ENCODE peak calls at places on chromosomes 1 and 21, in ten cellular contexts. One of them, this sample, is unnamed.

GRCh38 chr1:202023033-202023433 is 12.6 kb downstream of the ELF3 start:
- DNase-seq in esophagus squamous epithelium: no peak
- DNase-seq in effector memory CD8-positive, alpha-beta T cell: no peak
- DNase-seq in HTR-8/SVneo: no peak
- DNase-seq in hippocampal formation: no peak
- DNase-seq in erythroblast: no peak
- DNase-seq in iris pigment epithelial cell: no peak
- DNase-seq in Daoy: peak
- DNase-seq in stimulated activated CD8-positive, alpha-beta memory T cell treated with anti-CD3 and anti-CD28 coated beads, Interleukin-2, amount 100 ng/mL, for 48 hours: no peak
- DNase-seq in naive thymus-derived CD4-positive, alpha-beta T cell: no peak
- DNase-seq in this sample: no peak

GRCh38 chr1:55288245-55288644 is 73.1 kb upstream of the USP24 start:
- DNase-seq in esophagus squamous epithelium: no peak
- DNase-seq in effector memory CD8-positive, alpha-beta T cell: no peak
- DNase-seq in Daoy: peak
- DNase-seq in HTR-8/SVneo: no peak
- DNase-seq in iris pigment epithelial cell: no peak
- DNase-seq in erythroblast: no peak
- DNase-seq in stimulated activated CD8-positive, alpha-beta memory T cell treated with anti-CD3 and anti-CD28 coated beads, Interleukin-2, amount 100 ng/mL, for 48 hours: no peak
- DNase-seq in naive thymus-derived CD4-positive, alpha-beta T cell: no peak
- DNase-seq in hippocampal formation: no peak
- DNase-seq in this sample: no peak

GRCh38 chr1:224736619-224737352 is 120.7 kb downstream of the CNIH3 start:
- DNase-seq in erythroblast: no peak
- DNase-seq in esophagus squamous epithelium: no peak
- DNase-seq in effector memory CD8-positive, alpha-beta T cell: no peak
- DNase-seq in naive thymus-derived CD4-positive, alpha-beta T cell: no peak
- DNase-seq in HTR-8/SVneo: no peak
- DNase-seq in hippocampal formation: peak
- DNase-seq in Daoy: peak
- DNase-seq in stimulated activated CD8-positive, alpha-beta memory T cell treated with anti-CD3 and anti-CD28 coated beads, Interleukin-2, amount 100 ng/mL, for 48 hours: no peak
- DNase-seq in iris pigment epithelial cell: peak
- DNase-seq in this sample: peak

GRCh38 chr1:193031431-193031830 is 27.7 kb downstream of the UCHL5 start:
- DNase-seq in Daoy: no peak
- DNase-seq in effector memory CD8-positive, alpha-beta T cell: no peak
- DNase-seq in stimulated activated CD8-positive, alpha-beta memory T cell treated with anti-CD3 and anti-CD28 coated beads, Interleukin-2, amount 100 ng/mL, for 48 hours: no peak
- DNase-seq in esophagus squamous epithelium: no peak
- DNase-seq in naive thymus-derived CD4-positive, alpha-beta T cell: no peak
- DNase-seq in erythroblast: peak
- DNase-seq in hippocampal formation: peak
- DNase-seq in HTR-8/SVneo: peak
- DNase-seq in iris pigment epithelial cell: peak
- DNase-seq in this sample: peak

GRCh38 chr1:56535949-56536348 is 43.4 kb downstream of the PLPP3 start:
- DNase-seq in Daoy: no peak
- DNase-seq in effector memory CD8-positive, alpha-beta T cell: no peak
- DNase-seq in iris pigment epithelial cell: no peak
- DNase-seq in hippocampal formation: no peak
- DNase-seq in stimulated activated CD8-positive, alpha-beta memory T cell treated with anti-CD3 and anti-CD28 coated beads, Interleukin-2, amount 100 ng/mL, for 48 hours: no peak
- DNase-seq in naive thymus-derived CD4-positive, alpha-beta T cell: no peak
- DNase-seq in erythroblast: no peak
- DNase-seq in esophagus squamous epithelium: no peak
- DNase-seq in HTR-8/SVneo: no peak
- DNase-seq in this sample: no peak

GRCh38 chr1:4655674-4656532 is 1.5 kb downstream of the AJAP1 start:
- DNase-seq in stimulated activated CD8-positive, alpha-beta memory T cell treated with anti-CD3 and anti-CD28 coated beads, Interleukin-2, amount 100 ng/mL, for 48 hours: no peak
- DNase-seq in Daoy: peak
- DNase-seq in esophagus squamous epithelium: no peak
- DNase-seq in erythroblast: peak
- DNase-seq in HTR-8/SVneo: peak
- DNase-seq in iris pigment epithelial cell: peak
- DNase-seq in naive thymus-derived CD4-positive, alpha-beta T cell: no peak
- DNase-seq in effector memory CD8-positive, alpha-beta T cell: no peak
- DNase-seq in hippocampal formation: peak
- DNase-seq in this sample: no peak

GRCh38 chr1:171845998-171846397 is 4.7 kb downstream of the DNM3 start:
- DNase-seq in naive thymus-derived CD4-positive, alpha-beta T cell: no peak
- DNase-seq in iris pigment epithelial cell: no peak
- DNase-seq in stimulated activated CD8-positive, alpha-beta memory T cell treated with anti-CD3 and anti-CD28 coated beads, Interleukin-2, amount 100 ng/mL, for 48 hours: no peak
- DNase-seq in HTR-8/SVneo: no peak
- DNase-seq in Daoy: no peak
- DNase-seq in hippocampal formation: no peak
- DNase-seq in effector memory CD8-positive, alpha-beta T cell: no peak
- DNase-seq in erythroblast: no peak
- DNase-seq in esophagus squamous epithelium: no peak
- DNase-seq in this sample: no peak

GRCh38 chr1:78275456-78275855 is 215.3 kb upstream of the PTGFR start:
- DNase-seq in Daoy: no peak
- DNase-seq in erythroblast: no peak
- DNase-seq in effector memory CD8-positive, alpha-beta T cell: no peak
- DNase-seq in HTR-8/SVneo: no peak
- DNase-seq in iris pigment epithelial cell: no peak
- DNase-seq in hippocampal formation: no peak
- DNase-seq in naive thymus-derived CD4-positive, alpha-beta T cell: no peak
- DNase-seq in stimulated activated CD8-positive, alpha-beta memory T cell treated with anti-CD3 and anti-CD28 coated beads, Interleukin-2, amount 100 ng/mL, for 48 hours: no peak
- DNase-seq in esophagus squamous epithelium: no peak
- DNase-seq in this sample: peak

GRCh38 chr1:236284291-236284711 is 2.5 kb upstream of the ERO1B start:
- DNase-seq in effector memory CD8-positive, alpha-beta T cell: no peak
- DNase-seq in esophagus squamous epithelium: no peak
- DNase-seq in hippocampal formation: no peak
- DNase-seq in erythroblast: peak
- DNase-seq in naive thymus-derived CD4-positive, alpha-beta T cell: peak
- DNase-seq in stimulated activated CD8-positive, alpha-beta memory T cell treated with anti-CD3 and anti-CD28 coated beads, Interleukin-2, amount 100 ng/mL, for 48 hours: peak
- DNase-seq in HTR-8/SVneo: no peak
- DNase-seq in iris pigment epithelial cell: no peak
- DNase-seq in Daoy: no peak
- DNase-seq in this sample: no peak

GRCh38 chr1:160144921-160145320 is 6.5 kb upstream of the ATP1A4 start:
- DNase-seq in iris pigment epithelial cell: no peak
- DNase-seq in stimulated activated CD8-positive, alpha-beta memory T cell treated with anti-CD3 and anti-CD28 coated beads, Interleukin-2, amount 100 ng/mL, for 48 hours: no peak
- DNase-seq in naive thymus-derived CD4-positive, alpha-beta T cell: no peak
- DNase-seq in Daoy: no peak
- DNase-seq in effector memory CD8-positive, alpha-beta T cell: no peak
- DNase-seq in hippocampal formation: no peak
- DNase-seq in HTR-8/SVneo: peak
- DNase-seq in esophagus squamous epithelium: no peak
- DNase-seq in erythroblast: no peak
- DNase-seq in this sample: peak

GRCh38 chr1:109483658-109484518 is at the start of gene ATXN7L2:
- DNase-seq in esophagus squamous epithelium: peak
- DNase-seq in HTR-8/SVneo: peak
- DNase-seq in stimulated activated CD8-positive, alpha-beta memory T cell treated with anti-CD3 and anti-CD28 coated beads, Interleukin-2, amount 100 ng/mL, for 48 hours: peak
- DNase-seq in hippocampal formation: peak
- DNase-seq in naive thymus-derived CD4-positive, alpha-beta T cell: peak
- DNase-seq in erythroblast: peak
- DNase-seq in iris pigment epithelial cell: peak
- DNase-seq in Daoy: peak
- DNase-seq in effector memory CD8-positive, alpha-beta T cell: peak
- DNase-seq in this sample: peak

GRCh38 chr1:5878938-5879337 is 113.3 kb downstream of the NPHP4 start:
- DNase-seq in HTR-8/SVneo: no peak
- DNase-seq in naive thymus-derived CD4-positive, alpha-beta T cell: no peak
- DNase-seq in effector memory CD8-positive, alpha-beta T cell: no peak
- DNase-seq in hippocampal formation: no peak
- DNase-seq in erythroblast: no peak
- DNase-seq in esophagus squamous epithelium: no peak
- DNase-seq in Daoy: no peak
- DNase-seq in iris pigment epithelial cell: no peak
- DNase-seq in stimulated activated CD8-positive, alpha-beta memory T cell treated with anti-CD3 and anti-CD28 coated beads, Interleukin-2, amount 100 ng/mL, for 48 hours: no peak
- DNase-seq in this sample: no peak

GRCh38 chr1:60283690-60284089 is 210.1 kb upstream of the C1orf87 start:
- DNase-seq in naive thymus-derived CD4-positive, alpha-beta T cell: no peak
- DNase-seq in esophagus squamous epithelium: no peak
- DNase-seq in hippocampal formation: no peak
- DNase-seq in Daoy: no peak
- DNase-seq in iris pigment epithelial cell: no peak
- DNase-seq in HTR-8/SVneo: no peak
- DNase-seq in effector memory CD8-positive, alpha-beta T cell: no peak
- DNase-seq in stimulated activated CD8-positive, alpha-beta memory T cell treated with anti-CD3 and anti-CD28 coated beads, Interleukin-2, amount 100 ng/mL, for 48 hours: no peak
- DNase-seq in erythroblast: no peak
- DNase-seq in this sample: no peak

GRCh38 chr1:150092180-150092791 is 24.7 kb downstream of the VPS45 start:
- DNase-seq in hippocampal formation: no peak
- DNase-seq in iris pigment epithelial cell: no peak
- DNase-seq in erythroblast: no peak
- DNase-seq in stimulated activated CD8-positive, alpha-beta memory T cell treated with anti-CD3 and anti-CD28 coated beads, Interleukin-2, amount 100 ng/mL, for 48 hours: no peak
- DNase-seq in Daoy: no peak
- DNase-seq in HTR-8/SVneo: no peak
- DNase-seq in effector memory CD8-positive, alpha-beta T cell: no peak
- DNase-seq in esophagus squamous epithelium: no peak
- DNase-seq in naive thymus-derived CD4-positive, alpha-beta T cell: no peak
- DNase-seq in this sample: peak

GRCh38 chr1:57192256-57192655 is 226.4 kb upstream of the C8B start:
- DNase-seq in iris pigment epithelial cell: peak
- DNase-seq in stimulated activated CD8-positive, alpha-beta memory T cell treated with anti-CD3 and anti-CD28 coated beads, Interleukin-2, amount 100 ng/mL, for 48 hours: no peak
- DNase-seq in Daoy: peak
- DNase-seq in erythroblast: no peak
- DNase-seq in HTR-8/SVneo: no peak
- DNase-seq in effector memory CD8-positive, alpha-beta T cell: no peak
- DNase-seq in naive thymus-derived CD4-positive, alpha-beta T cell: no peak
- DNase-seq in hippocampal formation: no peak
- DNase-seq in esophagus squamous epithelium: no peak
- DNase-seq in this sample: no peak

GRCh38 chr1:199700551-199700950 is 327.0 kb upstream of the NR5A2 start:
- DNase-seq in effector memory CD8-positive, alpha-beta T cell: no peak
- DNase-seq in esophagus squamous epithelium: no peak
- DNase-seq in hippocampal formation: no peak
- DNase-seq in naive thymus-derived CD4-positive, alpha-beta T cell: no peak
- DNase-seq in stimulated activated CD8-positive, alpha-beta memory T cell treated with anti-CD3 and anti-CD28 coated beads, Interleukin-2, amount 100 ng/mL, for 48 hours: no peak
- DNase-seq in erythroblast: no peak
- DNase-seq in iris pigment epithelial cell: no peak
- DNase-seq in Daoy: peak
- DNase-seq in HTR-8/SVneo: no peak
- DNase-seq in this sample: no peak

GRCh38 chr1:18630511-18631495 is at the start of gene PAX7:
- DNase-seq in effector memory CD8-positive, alpha-beta T cell: no peak
- DNase-seq in stimulated activated CD8-positive, alpha-beta memory T cell treated with anti-CD3 and anti-CD28 coated beads, Interleukin-2, amount 100 ng/mL, for 48 hours: no peak
- DNase-seq in esophagus squamous epithelium: no peak
- DNase-seq in hippocampal formation: no peak
- DNase-seq in Daoy: peak
- DNase-seq in iris pigment epithelial cell: no peak
- DNase-seq in naive thymus-derived CD4-positive, alpha-beta T cell: no peak
- DNase-seq in HTR-8/SVneo: no peak
- DNase-seq in erythroblast: no peak
- DNase-seq in this sample: no peak

GRCh38 chr1:180548686-180549326 is 10.0 kb upstream of the OVAAL start:
- DNase-seq in esophagus squamous epithelium: no peak
- DNase-seq in iris pigment epithelial cell: no peak
- DNase-seq in hippocampal formation: no peak
- DNase-seq in erythroblast: no peak
- DNase-seq in naive thymus-derived CD4-positive, alpha-beta T cell: no peak
- DNase-seq in stimulated activated CD8-positive, alpha-beta memory T cell treated with anti-CD3 and anti-CD28 coated beads, Interleukin-2, amount 100 ng/mL, for 48 hours: no peak
- DNase-seq in HTR-8/SVneo: no peak
- DNase-seq in Daoy: no peak
- DNase-seq in effector memory CD8-positive, alpha-beta T cell: no peak
- DNase-seq in this sample: no peak

GRCh38 chr21:30718239-30718909 is at the start of gene KRTAP21-3:
- DNase-seq in effector memory CD8-positive, alpha-beta T cell: no peak
- DNase-seq in iris pigment epithelial cell: peak
- DNase-seq in stimulated activated CD8-positive, alpha-beta memory T cell treated with anti-CD3 and anti-CD28 coated beads, Interleukin-2, amount 100 ng/mL, for 48 hours: no peak
- DNase-seq in hippocampal formation: no peak
- DNase-seq in HTR-8/SVneo: peak
- DNase-seq in naive thymus-derived CD4-positive, alpha-beta T cell: no peak
- DNase-seq in Daoy: peak
- DNase-seq in esophagus squamous epithelium: no peak
- DNase-seq in erythroblast: no peak
- DNase-seq in this sample: no peak

GRCh38 chr21:36254106-36254941 is 65.7 kb upstream of the MORC3 start:
- DNase-seq in Daoy: no peak
- DNase-seq in erythroblast: no peak
- DNase-seq in naive thymus-derived CD4-positive, alpha-beta T cell: no peak
- DNase-seq in iris pigment epithelial cell: no peak
- DNase-seq in HTR-8/SVneo: no peak
- DNase-seq in effector memory CD8-positive, alpha-beta T cell: no peak
- DNase-seq in hippocampal formation: no peak
- DNase-seq in esophagus squamous epithelium: no peak
- DNase-seq in stimulated activated CD8-positive, alpha-beta memory T cell treated with anti-CD3 and anti-CD28 coated beads, Interleukin-2, amount 100 ng/mL, for 48 hours: no peak
- DNase-seq in this sample: peak

GRCh38 chr1:178096421-178096820 is 2.5 kb downstream of the RASAL2 start:
- DNase-seq in stimulated activated CD8-positive, alpha-beta memory T cell treated with anti-CD3 and anti-CD28 coated beads, Interleukin-2, amount 100 ng/mL, for 48 hours: no peak
- DNase-seq in HTR-8/SVneo: no peak
- DNase-seq in erythroblast: no peak
- DNase-seq in hippocampal formation: no peak
- DNase-seq in Daoy: no peak
- DNase-seq in iris pigment epithelial cell: no peak
- DNase-seq in esophagus squamous epithelium: no peak
- DNase-seq in effector memory CD8-positive, alpha-beta T cell: no peak
- DNase-seq in naive thymus-derived CD4-positive, alpha-beta T cell: no peak
- DNase-seq in this sample: peak

GRCh38 chr1:207703712-207704111 is 48.1 kb upstream of the CD46 start:
- DNase-seq in Daoy: no peak
- DNase-seq in naive thymus-derived CD4-positive, alpha-beta T cell: no peak
- DNase-seq in erythroblast: no peak
- DNase-seq in HTR-8/SVneo: no peak
- DNase-seq in esophagus squamous epithelium: no peak
- DNase-seq in hippocampal formation: no peak
- DNase-seq in iris pigment epithelial cell: no peak
- DNase-seq in stimulated activated CD8-positive, alpha-beta memory T cell treated with anti-CD3 and anti-CD28 coated beads, Interleukin-2, amount 100 ng/mL, for 48 hours: no peak
- DNase-seq in effector memory CD8-positive, alpha-beta T cell: no peak
- DNase-seq in this sample: no peak

GRCh38 chr1:160264795-160265307 is 2.5 kb upstream of the DCAF8 start:
- DNase-seq in HTR-8/SVneo: no peak
- DNase-seq in naive thymus-derived CD4-positive, alpha-beta T cell: no peak
- DNase-seq in Daoy: no peak
- DNase-seq in esophagus squamous epithelium: no peak
- DNase-seq in iris pigment epithelial cell: no peak
- DNase-seq in hippocampal formation: no peak
- DNase-seq in erythroblast: no peak
- DNase-seq in stimulated activated CD8-positive, alpha-beta memory T cell treated with anti-CD3 and anti-CD28 coated beads, Interleukin-2, amount 100 ng/mL, for 48 hours: no peak
- DNase-seq in effector memory CD8-positive, alpha-beta T cell: no peak
- DNase-seq in this sample: no peak

GRCh38 chr1:63559357-63559756 is 33.9 kb upstream of the PGM1 start:
- DNase-seq in erythroblast: no peak
- DNase-seq in naive thymus-derived CD4-positive, alpha-beta T cell: no peak
- DNase-seq in Daoy: no peak
- DNase-seq in hippocampal formation: no peak
- DNase-seq in stimulated activated CD8-positive, alpha-beta memory T cell treated with anti-CD3 and anti-CD28 coated beads, Interleukin-2, amount 100 ng/mL, for 48 hours: no peak
- DNase-seq in effector memory CD8-positive, alpha-beta T cell: no peak
- DNase-seq in iris pigment epithelial cell: no peak
- DNase-seq in HTR-8/SVneo: no peak
- DNase-seq in esophagus squamous epithelium: no peak
- DNase-seq in this sample: no peak

This sample was measured in IMR-90.